ENCODE peak calls at places on chromosomes 3 and 15, in five cellular contexts. T, F, E, U and C are unnamed samples.

GRCh38 chr3:46845860-46846623 is 17.2 kb downstream of the MYL3 start:
- DNase-seq in T (no peak), F (peak; percentile 90), E (peak; percentile 79), U (peak; percentile 70), C (peak; percentile 82)

GRCh38 chr15:61115679-61116078 is 113.4 kb downstream of the RORA start:
- DNase-seq in T (no peak), F (no peak), E (no peak), U (no peak), C (no peak)

GRCh38 chr15:54046093-54046492 is 67.9 kb downstream of the UNC13C start:
- DNase-seq in T (no peak), F (no peak), E (no peak), U (no peak), C (no peak)

GRCh38 chr3:125334675-125335560 is 40.2 kb downstream of the ZNF148 start:
- DNase-seq in T (no peak), F (no peak), E (no peak), U (no peak), C (no peak)

GRCh38 chr3:186340211-186340610 is 21.8 kb downstream of the DGKG start:
- DNase-seq in T (no peak), F (no peak), E (no peak), U (no peak), C (no peak)

GRCh38 chr15:43518073-43518761 is 809 bp downstream of the MAP1A start:
- DNase-seq in T (no peak), F (no peak), E (no peak), U (no peak), C (no peak)

GRCh38 chr15:65423977-65424679 is 1.4 kb upstream of the IGDCC4 start:
- DNase-seq in T (no peak), F (no peak), E (no peak), U (no peak), C (no peak)

GRCh38 chr3:42007785-42008184 is 45.9 kb upstream of the ULK4 start:
- DNase-seq in T (no peak), F (no peak), E (no peak), U (no peak), C (no peak)

GRCh38 chr15:66405605-66406004 is 18.9 kb downstream of the MAP2K1 start:
- DNase-seq in T (no peak), F (no peak), E (no peak), U (no peak), C (no peak)

GRCh38 chr3:99962703-99963102 is 145.0 kb downstream of the CMSS1 start:
- DNase-seq in T (no peak), F (no peak), E (no peak), U (no peak), C (no peak)

GRCh38 chr15:75904241-75904631 is 558 bp downstream of the FBXO22 start:
- DNase-seq in T (no peak), F (peak; percentile 63), E (peak; percentile 50), U (peak; percentile 29), C (peak; percentile 49)

GRCh38 chr15:29687939-29688884 is 134.1 kb downstream of the TJP1 start:
- DNase-seq in T (no peak), F (peak; percentile 92), E (peak; percentile 93), U (peak; percentile 79), C (peak; percentile 14)

GRCh38 chr3:188468196-188468595 is 314.2 kb downstream of the LPP start:
- DNase-seq in T (no peak), F (no peak), E (no peak), U (no peak), C (no peak)

GRCh38 chr3:115245437-115245836 is 98.3 kb upstream of the ZBTB20 start:
- DNase-seq in T (peak; percentile 67), F (no peak), E (no peak), U (no peak), C (no peak)

DNA sequence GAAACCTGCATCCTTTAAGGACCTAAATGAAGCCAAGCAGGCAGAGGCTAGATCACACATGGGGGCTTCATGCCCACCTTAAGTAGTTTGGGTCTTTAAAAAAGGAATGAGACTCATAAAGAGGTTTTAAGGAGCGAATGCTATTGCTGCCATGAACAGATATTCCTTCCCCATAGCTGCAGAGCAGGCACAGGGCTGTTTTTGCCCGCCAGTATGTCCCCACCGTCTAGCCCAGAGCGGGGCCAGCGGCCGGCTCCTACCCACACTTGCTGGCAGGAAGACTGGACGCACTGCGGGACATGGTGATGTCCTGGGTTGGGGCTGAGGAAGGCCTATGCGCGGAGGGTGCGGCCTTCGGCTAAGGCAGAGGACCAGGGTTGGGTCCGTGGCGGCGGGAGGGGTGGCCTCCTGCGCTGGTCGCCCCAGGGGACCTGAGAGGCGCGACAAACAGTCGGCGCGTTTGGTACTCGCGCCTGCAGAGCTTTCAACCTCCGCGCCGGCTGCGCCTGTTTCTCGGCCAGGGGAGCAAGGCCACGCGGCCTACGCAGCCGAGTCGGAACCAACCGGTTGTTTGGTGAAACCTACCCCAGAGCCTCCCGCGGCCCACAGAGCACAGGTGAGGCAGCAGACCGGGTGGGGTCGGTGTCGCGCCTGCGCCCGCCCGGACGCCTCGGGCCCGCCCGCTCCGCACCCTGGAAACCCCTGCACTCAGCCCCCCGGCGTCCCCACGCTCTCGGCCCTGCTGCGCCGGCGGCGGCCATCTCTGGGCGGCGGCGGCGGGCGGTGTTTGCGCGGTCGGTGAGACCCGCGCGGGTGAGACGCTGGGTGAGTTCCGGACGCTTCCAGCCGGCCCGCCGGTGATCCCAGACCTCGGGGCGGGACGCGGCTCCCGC is at the start of gene FAIM:
- DNase-seq in T (peak; percentile 46), F (peak; percentile 82), E (peak; percentile 75), U (peak; percentile 71), C (peak; percentile 75)
- TF ChIP-seq POLR2A in T (no peak), F (peak; percentile 11), E (peak; percentile 59), U (no peak), C (no peak)

GRCh38 chr3:97821810-97822775 is at the start of gene CRYBG3:
- DNase-seq in T (peak; percentile 35), F (peak; percentile 89), E (peak; percentile 88), U (peak; percentile 84), C (peak; percentile 82)
- TF ChIP-seq POLR2A in T (no peak), F (peak; percentile 64), E (peak; percentile 82), U (no peak), C (peak; percentile 34)

GRCh38 chr3:122682016-122682374 is 1.4 kb downstream of the PARP14 start:
- DNase-seq in T (no peak), F (no peak), E (no peak), U (no peak), C (no peak)

GRCh38 chr3:122681294-122682015 is 816 bp downstream of the PARP14 start:
- DNase-seq in T (no peak), F (no peak), E (no peak), U (no peak), C (no peak)

GRCh38 chr3:122679467-122680291 is 960 bp upstream of the PARP14 start:
- DNase-seq in T (no peak), F (peak; percentile 62), E (peak; percentile 38), U (peak; percentile 36), C (peak; percentile 33)

GRCh38 chr3:122679085-122679466 is 1.6 kb upstream of the PARP14 start:
- DNase-seq in T (peak; percentile 72), F (peak; percentile 94), E (peak; percentile 87), U (peak; percentile 84), C (peak; percentile 89)

GRCh38 chr3:122680381-122681293 is at the start of gene PARP14:
- DNase-seq in T (no peak), F (peak; percentile 87), E (peak; percentile 82), U (peak; percentile 79), C (peak; percentile 64)
- TF ChIP-seq POLR2A in T (no peak), F (peak; percentile 70), E (peak; percentile 68), U (no peak), C (no peak)

GRCh38 chr3:58163234-58163633 is 47.5 kb downstream of the DNASE1L3 start:
- DNase-seq in T (no peak), F (no peak), E (no peak), U (no peak), C (peak; percentile 76)
- TF ChIP-seq POLR2A in T (no peak), F (no peak), E (no peak), U (no peak), C (no peak)

GRCh38 chr15:45376967-45377629 is 1.2 kb downstream of the GATM start:
- DNase-seq in T (no peak), F (no peak), E (no peak), U (no peak), C (no peak)

GRCh38 chr15:45378149-45378912 is at the start of gene GATM:
- DNase-seq in T (no peak), F (peak; percentile 86), E (peak; percentile 79), U (peak; percentile 80), C (peak; percentile 87)

GRCh38 chr15:45375836-45376235 is 2.5 kb downstream of the GATM start:
- DNase-seq in T (no peak), F (no peak), E (no peak), U (no peak), C (no peak)

GRCh38 chr15:45377630-45378148 is 655 bp downstream of the GATM start:
- DNase-seq in T (no peak), F (peak; percentile 54), E (peak; percentile 46), U (peak; percentile 51), C (peak; percentile 44)

GRCh38 chr15:45376300-45376928 is 1.9 kb downstream of the GATM start:
- DNase-seq in T (no peak), F (no peak), E (no peak), U (no peak), C (no peak)
- TF ChIP-seq POLR2A in T (no peak), F (no peak), E (no peak), U (no peak), C (no peak)

GRCh38 chr3:194070220-194070633 is 65.7 kb upstream of the HES1 start:
- DNase-seq in T (no peak), F (no peak), E (no peak), U (no peak), C (no peak)
- TF ChIP-seq POLR2A in T (no peak), F (no peak), E (no peak), U (no peak), C (no peak)